ENCODE peak calls at places on chromosomes 12 and 14, in eight cellular contexts. One of them, this sample, is unnamed.

GRCh38 chr14:25055005-25055404 is 5.1 kb upstream of the STXBP6 start:
- DNase-seq in endodermal cell: no peak
- DNase-seq in A673: no peak
- DNase-seq in CD8-positive, alpha-beta memory T cell: no peak
- DNase-seq in IMR-90: no peak
- DNase-seq in colonic mucosa: no peak
- DNase-seq in left ventricle myocardium inferior: no peak
- DNase-seq in CD8-positive, alpha-beta T cell: no peak
- DNase-seq in this sample: no peak

GRCh38 chr12:120290541-120291312 is 976 bp downstream of the RNU4-2 start:
- DNase-seq in CD8-positive, alpha-beta memory T cell: peak
- DNase-seq in CD8-positive, alpha-beta T cell: no peak
- DNase-seq in IMR-90: no peak
- DNase-seq in left ventricle myocardium inferior: no peak
- DNase-seq in endodermal cell: peak
- DNase-seq in A673: no peak
- DNase-seq in colonic mucosa: peak
- DNase-seq in this sample: peak

GRCh38 chr14:22977684-22978486 is 4.5 kb downstream of the AJUBA start:
- DNase-seq in IMR-90: peak
- DNase-seq in left ventricle myocardium inferior: peak
- DNase-seq in endodermal cell: peak
- DNase-seq in colonic mucosa: peak
- DNase-seq in CD8-positive, alpha-beta memory T cell: no peak
- DNase-seq in A673: no peak
- DNase-seq in CD8-positive, alpha-beta T cell: no peak
- DNase-seq in this sample: no peak

GRCh38 chr12:6817056-6817455 is 4.6 kb upstream of the GPR162 start:
- DNase-seq in CD8-positive, alpha-beta T cell: no peak
- DNase-seq in left ventricle myocardium inferior: no peak
- DNase-seq in endodermal cell: peak
- DNase-seq in A673: no peak
- DNase-seq in CD8-positive, alpha-beta memory T cell: no peak
- DNase-seq in colonic mucosa: no peak
- DNase-seq in IMR-90: no peak
- DNase-seq in this sample: no peak

GRCh38 chr12:13112968-13113367 is 9.5 kb upstream of the GSG1 start:
- DNase-seq in CD8-positive, alpha-beta memory T cell: no peak
- DNase-seq in A673: no peak
- DNase-seq in endodermal cell: no peak
- DNase-seq in left ventricle myocardium inferior: no peak
- DNase-seq in colonic mucosa: no peak
- DNase-seq in IMR-90: no peak
- DNase-seq in CD8-positive, alpha-beta T cell: no peak
- DNase-seq in this sample: no peak

GRCh38 chr12:26406813-26407212 is 211.4 kb downstream of the SSPN start:
- DNase-seq in IMR-90: no peak
- DNase-seq in CD8-positive, alpha-beta T cell: no peak
- DNase-seq in A673: no peak
- DNase-seq in colonic mucosa: no peak
- DNase-seq in endodermal cell: no peak
- DNase-seq in left ventricle myocardium inferior: no peak
- DNase-seq in CD8-positive, alpha-beta memory T cell: no peak
- DNase-seq in this sample: no peak

GRCh38 chr14:77991128-77991772 is 178.9 kb upstream of the NRXN3 start:
- DNase-seq in colonic mucosa: no peak
- DNase-seq in endodermal cell: peak
- DNase-seq in IMR-90: no peak
- DNase-seq in CD8-positive, alpha-beta T cell: no peak
- DNase-seq in A673: peak
- DNase-seq in CD8-positive, alpha-beta memory T cell: no peak
- DNase-seq in left ventricle myocardium inferior: no peak
- DNase-seq in this sample: peak

GRCh38 chr14:81272322-81272721 is 51.6 kb upstream of the GTF2A1 start:
- DNase-seq in IMR-90: no peak
- DNase-seq in left ventricle myocardium inferior: no peak
- DNase-seq in CD8-positive, alpha-beta memory T cell: no peak
- DNase-seq in A673: no peak
- DNase-seq in endodermal cell: no peak
- DNase-seq in colonic mucosa: no peak
- DNase-seq in CD8-positive, alpha-beta T cell: no peak
- DNase-seq in this sample: no peak

GRCh38 chr12:14418526-14418925 is 53.0 kb downstream of the ATF7IP start:
- DNase-seq in CD8-positive, alpha-beta memory T cell: no peak
- DNase-seq in colonic mucosa: no peak
- DNase-seq in A673: peak
- DNase-seq in CD8-positive, alpha-beta T cell: no peak
- DNase-seq in endodermal cell: no peak
- DNase-seq in IMR-90: peak
- DNase-seq in left ventricle myocardium inferior: no peak
- DNase-seq in this sample: no peak

GRCh38 chr12:122994781-122995502 is 14.5 kb downstream of the ARL6IP4 start:
- DNase-seq in A673: no peak
- DNase-seq in left ventricle myocardium inferior: no peak
- DNase-seq in CD8-positive, alpha-beta T cell: no peak
- DNase-seq in IMR-90: no peak
- DNase-seq in CD8-positive, alpha-beta memory T cell: no peak
- DNase-seq in colonic mucosa: no peak
- DNase-seq in endodermal cell: no peak
- DNase-seq in this sample: no peak

GRCh38 chr12:63941879-63942278 is 97.4 kb downstream of the SRGAP1 start:
- DNase-seq in IMR-90: no peak
- DNase-seq in endodermal cell: no peak
- DNase-seq in CD8-positive, alpha-beta memory T cell: no peak
- DNase-seq in colonic mucosa: no peak
- DNase-seq in CD8-positive, alpha-beta T cell: no peak
- DNase-seq in A673: no peak
- DNase-seq in left ventricle myocardium inferior: no peak
- DNase-seq in this sample: no peak

GRCh38 chr12:30599631-30600030 is 96.0 kb downstream of the IPO8 start:
- DNase-seq in CD8-positive, alpha-beta T cell: no peak
- DNase-seq in left ventricle myocardium inferior: no peak
- DNase-seq in A673: peak
- DNase-seq in colonic mucosa: no peak
- DNase-seq in endodermal cell: no peak
- DNase-seq in IMR-90: peak
- DNase-seq in CD8-positive, alpha-beta memory T cell: no peak
- DNase-seq in this sample: no peak

GRCh38 chr12:105275997-105276760 is 40.2 kb upstream of the APPL2 start:
- DNase-seq in CD8-positive, alpha-beta T cell: no peak
- DNase-seq in CD8-positive, alpha-beta memory T cell: no peak
- DNase-seq in endodermal cell: no peak
- DNase-seq in A673: no peak
- DNase-seq in left ventricle myocardium inferior: no peak
- DNase-seq in IMR-90: no peak
- DNase-seq in colonic mucosa: no peak
- DNase-seq in this sample: no peak

GRCh38 chr14:59294662-59294992 is 106.2 kb downstream of the DAAM1 start:
- DNase-seq in endodermal cell: no peak
- DNase-seq in CD8-positive, alpha-beta memory T cell: no peak
- DNase-seq in A673: no peak
- DNase-seq in colonic mucosa: no peak
- DNase-seq in IMR-90: peak
- DNase-seq in CD8-positive, alpha-beta T cell: no peak
- DNase-seq in left ventricle myocardium inferior: no peak
- DNase-seq in this sample: no peak

DNA sequence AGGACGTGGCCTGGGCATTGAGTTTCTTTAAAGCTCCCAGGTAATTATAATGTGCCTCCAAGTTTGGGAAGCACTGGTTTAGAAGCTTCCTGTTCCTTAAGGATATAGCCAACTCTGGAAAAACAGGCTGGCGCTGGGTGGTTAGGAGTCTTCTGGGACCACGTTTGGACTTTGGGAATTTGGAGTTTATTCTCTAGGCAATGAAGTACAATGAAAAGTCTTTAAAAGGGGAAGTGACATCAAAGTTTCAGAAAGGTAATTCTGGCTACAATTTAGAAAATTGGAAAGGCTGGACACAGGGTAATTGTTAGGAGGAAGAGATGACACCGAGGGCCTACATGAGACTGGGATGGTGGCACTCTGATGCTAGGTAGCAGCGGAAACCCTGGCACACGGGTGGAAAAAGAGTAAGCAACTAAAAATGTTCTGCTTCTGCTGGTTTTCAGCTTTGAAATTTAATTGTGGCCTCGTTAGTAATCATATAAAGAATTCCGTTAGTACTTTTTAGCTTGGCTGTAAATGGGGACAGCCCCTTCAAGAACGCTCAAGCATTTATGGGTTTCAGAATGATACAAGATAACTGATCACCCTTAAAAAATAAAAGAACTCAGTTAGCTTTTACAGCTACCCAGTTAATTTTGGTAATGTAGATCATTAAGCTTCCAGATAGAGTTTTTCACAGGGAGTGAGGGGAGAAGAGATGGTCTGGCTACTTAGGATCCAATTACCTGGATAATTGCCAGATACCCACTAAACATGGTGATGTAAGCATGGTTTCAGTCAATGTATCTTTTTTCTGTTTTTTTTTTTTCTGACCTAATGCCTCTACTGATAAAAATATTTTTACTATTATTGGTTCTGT is 12.8 kb upstream of the DCP1B start:
- DNase-seq in colonic mucosa: no peak
- DNase-seq in endodermal cell: no peak
- DNase-seq in CD8-positive, alpha-beta T cell: no peak
- DNase-seq in IMR-90: no peak
- DNase-seq in left ventricle myocardium inferior: no peak
- DNase-seq in A673: peak
- DNase-seq in CD8-positive, alpha-beta memory T cell: no peak
- DNase-seq in this sample: no peak
- H3K4me3 ChIP-seq in colonic mucosa: no peak
- H3K4me3 ChIP-seq in endodermal cell: no peak
- H3K4me3 ChIP-seq in CD8-positive, alpha-beta T cell: no peak
- H3K4me3 ChIP-seq in IMR-90: no peak
- H3K4me3 ChIP-seq in left ventricle myocardium inferior: no peak
- H3K4me3 ChIP-seq in A673: no peak
- H3K4me3 ChIP-seq in CD8-positive, alpha-beta memory T cell: no peak
- H3K4me3 ChIP-seq in this sample: no peak

GRCh38 chr14:87030182-87030581 is 962.8 kb downstream of the GALC start:
- DNase-seq in CD8-positive, alpha-beta memory T cell: no peak
- DNase-seq in left ventricle myocardium inferior: no peak
- DNase-seq in A673: no peak
- DNase-seq in endodermal cell: no peak
- DNase-seq in colonic mucosa: no peak
- DNase-seq in IMR-90: no peak
- DNase-seq in CD8-positive, alpha-beta T cell: no peak
- DNase-seq in this sample: no peak

GRCh38 chr14:87034680-87035079 is 958.3 kb downstream of the GALC start:
- DNase-seq in colonic mucosa: no peak
- DNase-seq in left ventricle myocardium inferior: no peak
- DNase-seq in CD8-positive, alpha-beta memory T cell: no peak
- DNase-seq in endodermal cell: no peak
- DNase-seq in IMR-90: no peak
- DNase-seq in A673: no peak
- DNase-seq in CD8-positive, alpha-beta T cell: no peak
- DNase-seq in this sample: no peak
- H3K4me3 ChIP-seq in colonic mucosa: no peak
- H3K4me3 ChIP-seq in left ventricle myocardium inferior: no peak
- H3K4me3 ChIP-seq in CD8-positive, alpha-beta memory T cell: no peak
- H3K4me3 ChIP-seq in endodermal cell: no peak
- H3K4me3 ChIP-seq in IMR-90: no peak
- H3K4me3 ChIP-seq in A673: no peak
- H3K4me3 ChIP-seq in CD8-positive, alpha-beta T cell: no peak
- H3K4me3 ChIP-seq in this sample: no peak

GRCh38 chr12:69840727-69841126 is 15.7 kb downstream of the MYRFL start:
- DNase-seq in colonic mucosa: no peak
- DNase-seq in left ventricle myocardium inferior: no peak
- DNase-seq in CD8-positive, alpha-beta T cell: no peak
- DNase-seq in CD8-positive, alpha-beta memory T cell: no peak
- DNase-seq in IMR-90: no peak
- DNase-seq in A673: no peak
- DNase-seq in endodermal cell: no peak
- DNase-seq in this sample: no peak

GRCh38 chr12:69837191-69838085 is 12.4 kb downstream of the MYRFL start:
- DNase-seq in IMR-90: no peak
- DNase-seq in A673: no peak
- DNase-seq in colonic mucosa: peak
- DNase-seq in CD8-positive, alpha-beta memory T cell: no peak
- DNase-seq in CD8-positive, alpha-beta T cell: no peak
- DNase-seq in left ventricle myocardium inferior: no peak
- DNase-seq in endodermal cell: no peak
- DNase-seq in this sample: no peak

GRCh38 chr12:69836015-69836414 is 11.0 kb downstream of the MYRFL start:
- DNase-seq in A673: no peak
- DNase-seq in left ventricle myocardium inferior: no peak
- DNase-seq in CD8-positive, alpha-beta memory T cell: no peak
- DNase-seq in colonic mucosa: no peak
- DNase-seq in endodermal cell: no peak
- DNase-seq in CD8-positive, alpha-beta T cell: no peak
- DNase-seq in IMR-90: no peak
- DNase-seq in this sample: no peak

GRCh38 chr12:69835048-69835447 is 10.0 kb downstream of the MYRFL start:
- DNase-seq in left ventricle myocardium inferior: no peak
- DNase-seq in A673: no peak
- DNase-seq in IMR-90: no peak
- DNase-seq in colonic mucosa: no peak
- DNase-seq in CD8-positive, alpha-beta memory T cell: no peak
- DNase-seq in endodermal cell: no peak
- DNase-seq in CD8-positive, alpha-beta T cell: no peak
- DNase-seq in this sample: no peak

DNA sequence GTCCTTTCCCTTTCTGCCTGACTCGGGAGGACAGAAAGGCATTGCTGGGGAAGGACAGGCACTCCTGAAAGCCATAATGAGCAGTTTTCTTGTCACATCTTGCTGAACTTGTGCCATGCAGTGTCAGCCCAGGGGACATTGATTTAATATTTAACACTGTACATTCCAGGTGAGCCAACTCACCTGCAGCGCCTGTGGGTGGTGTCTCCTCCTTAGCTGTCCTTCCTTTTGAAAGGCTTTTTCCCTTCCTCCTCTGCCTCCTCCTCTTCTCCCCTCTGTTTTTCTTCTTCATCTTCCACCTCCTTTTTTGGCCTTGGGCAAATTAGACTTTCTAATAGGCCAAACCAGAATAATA is 13.0 kb downstream of the MYRFL start:
- DNase-seq in A673: no peak
- DNase-seq in left ventricle myocardium inferior: no peak
- DNase-seq in colonic mucosa: peak
- DNase-seq in CD8-positive, alpha-beta T cell: no peak
- DNase-seq in endodermal cell: no peak
- DNase-seq in CD8-positive, alpha-beta memory T cell: no peak
- DNase-seq in IMR-90: no peak
- DNase-seq in this sample: no peak
- H3K4me3 ChIP-seq in A673: no peak
- H3K4me3 ChIP-seq in left ventricle myocardium inferior: no peak
- H3K4me3 ChIP-seq in colonic mucosa: no peak
- H3K4me3 ChIP-seq in CD8-positive, alpha-beta T cell: no peak
- H3K4me3 ChIP-seq in endodermal cell: no peak
- H3K4me3 ChIP-seq in CD8-positive, alpha-beta memory T cell: no peak
- H3K4me3 ChIP-seq in IMR-90: no peak
- H3K4me3 ChIP-seq in this sample: no peak

GRCh38 chr14:83991666-83992065 is 1538.3 kb upstream of the FLRT2 start:
- DNase-seq in IMR-90: peak
- DNase-seq in A673: no peak
- DNase-seq in left ventricle myocardium inferior: no peak
- DNase-seq in CD8-positive, alpha-beta T cell: no peak
- DNase-seq in colonic mucosa: no peak
- DNase-seq in CD8-positive, alpha-beta memory T cell: no peak
- DNase-seq in endodermal cell: no peak
- DNase-seq in this sample: no peak
- H3K4me3 ChIP-seq in IMR-90: no peak
- H3K4me3 ChIP-seq in A673: no peak
- H3K4me3 ChIP-seq in left ventricle myocardium inferior: no peak
- H3K4me3 ChIP-seq in CD8-positive, alpha-beta T cell: no peak
- H3K4me3 ChIP-seq in colonic mucosa: no peak
- H3K4me3 ChIP-seq in CD8-positive, alpha-beta memory T cell: no peak
- H3K4me3 ChIP-seq in endodermal cell: no peak
- H3K4me3 ChIP-seq in this sample: no peak

GRCh38 chr12:96219700-96220206 is 25.6 kb downstream of the ELK3 start:
- DNase-seq in IMR-90: peak
- DNase-seq in CD8-positive, alpha-beta memory T cell: no peak
- DNase-seq in left ventricle myocardium inferior: no peak
- DNase-seq in endodermal cell: peak
- DNase-seq in CD8-positive, alpha-beta T cell: peak
- DNase-seq in A673: no peak
- DNase-seq in colonic mucosa: no peak
- DNase-seq in this sample: no peak
- H3K4me3 ChIP-seq in IMR-90: no peak
- H3K4me3 ChIP-seq in CD8-positive, alpha-beta memory T cell: no peak
- H3K4me3 ChIP-seq in left ventricle myocardium inferior: no peak
- H3K4me3 ChIP-seq in endodermal cell: no peak
- H3K4me3 ChIP-seq in CD8-positive, alpha-beta T cell: no peak
- H3K4me3 ChIP-seq in A673: no peak
- H3K4me3 ChIP-seq in colonic mucosa: no peak
- H3K4me3 ChIP-seq in this sample: no peak

This sample was measured in Jurkat, Clone E6-1.